ENCODE peak calls at places on chromosomes 3 and 15, in ten cellular contexts. One of them, this sample, is unnamed.

GRCh38 chr3:172069473-172069872 is 30.1 kb downstream of the FNDC3B start:
- DNase-seq in A549: no peak
- DNase-seq in brain microvascular endothelial cell: no peak
- DNase-seq in astrocyte of the cerebellum: no peak
- DNase-seq in breast epithelium: no peak
- DNase-seq in mucosa of descending colon: no peak
- DNase-seq in CD8-positive, alpha-beta T cell: no peak
- DNase-seq in vagina: no peak
- DNase-seq in ascending aorta: no peak
- DNase-seq in fibroblast of the aortic adventitia: no peak
- DNase-seq in this sample: no peak

GRCh38 chr3:15541371-15541770 is 19.9 kb upstream of the COLQ start:
- DNase-seq in A549: no peak
- DNase-seq in brain microvascular endothelial cell: no peak
- DNase-seq in astrocyte of the cerebellum: no peak
- DNase-seq in breast epithelium: no peak
- DNase-seq in mucosa of descending colon: no peak
- DNase-seq in CD8-positive, alpha-beta T cell: no peak
- DNase-seq in vagina: no peak
- DNase-seq in ascending aorta: no peak
- DNase-seq in fibroblast of the aortic adventitia: no peak
- DNase-seq in this sample: no peak

GRCh38 chr3:130341882-130342281 is 3.6 kb upstream of the COL6A5 start:
- DNase-seq in A549: no peak
- DNase-seq in brain microvascular endothelial cell: no peak
- DNase-seq in astrocyte of the cerebellum: no peak
- DNase-seq in breast epithelium: no peak
- DNase-seq in mucosa of descending colon: no peak
- DNase-seq in CD8-positive, alpha-beta T cell: no peak
- DNase-seq in vagina: no peak
- DNase-seq in ascending aorta: no peak
- DNase-seq in fibroblast of the aortic adventitia: no peak
- DNase-seq in this sample: no peak

GRCh38 chr3:126613481-126614187 is 41.3 kb downstream of the TXNRD3 start:
- DNase-seq in A549: no peak
- DNase-seq in brain microvascular endothelial cell: no peak
- DNase-seq in astrocyte of the cerebellum: no peak
- DNase-seq in breast epithelium: no peak
- DNase-seq in mucosa of descending colon: no peak
- DNase-seq in CD8-positive, alpha-beta T cell: no peak
- DNase-seq in vagina: no peak
- DNase-seq in ascending aorta: no peak
- DNase-seq in fibroblast of the aortic adventitia: peak; percentile 18
- DNase-seq in this sample: peak; percentile 32

GRCh38 chr3:108818404-108818803 is 4.2 kb upstream of the TRAT1 start:
- DNase-seq in A549: no peak
- DNase-seq in brain microvascular endothelial cell: no peak
- DNase-seq in astrocyte of the cerebellum: no peak
- DNase-seq in breast epithelium: no peak
- DNase-seq in mucosa of descending colon: peak; percentile 56
- DNase-seq in CD8-positive, alpha-beta T cell: peak; percentile 16
- DNase-seq in vagina: no peak
- DNase-seq in ascending aorta: no peak
- DNase-seq in fibroblast of the aortic adventitia: no peak
- DNase-seq in this sample: no peak

GRCh38 chr15:38768970-38769369 is 204.4 kb upstream of the RASGRP1 start:
- DNase-seq in A549: no peak
- DNase-seq in brain microvascular endothelial cell: peak; percentile 46
- DNase-seq in astrocyte of the cerebellum: no peak
- DNase-seq in breast epithelium: no peak
- DNase-seq in mucosa of descending colon: peak; percentile 20
- DNase-seq in CD8-positive, alpha-beta T cell: no peak
- DNase-seq in vagina: no peak
- DNase-seq in ascending aorta: no peak
- DNase-seq in fibroblast of the aortic adventitia: peak; percentile 68
- DNase-seq in this sample: peak; percentile 39

GRCh38 chr3:120147072-120147871 is 53.0 kb upstream of the GSK3B start:
- DNase-seq in A549: no peak
- DNase-seq in brain microvascular endothelial cell: no peak
- DNase-seq in astrocyte of the cerebellum: no peak
- DNase-seq in breast epithelium: no peak
- DNase-seq in mucosa of descending colon: peak; percentile 84
- DNase-seq in CD8-positive, alpha-beta T cell: peak; percentile 7
- DNase-seq in vagina: no peak
- DNase-seq in ascending aorta: no peak
- DNase-seq in fibroblast of the aortic adventitia: no peak
- DNase-seq in this sample: no peak

GRCh38 chr3:73625124-73625665 is 454 bp upstream of the PDZRN3 start:
- DNase-seq in A549: no peak
- DNase-seq in brain microvascular endothelial cell: peak; percentile 32
- DNase-seq in astrocyte of the cerebellum: peak; percentile 47
- DNase-seq in breast epithelium: no peak
- DNase-seq in mucosa of descending colon: peak; percentile 31
- DNase-seq in CD8-positive, alpha-beta T cell: no peak
- DNase-seq in vagina: no peak
- DNase-seq in ascending aorta: no peak
- DNase-seq in fibroblast of the aortic adventitia: peak; percentile 84
- DNase-seq in this sample: peak; percentile 73

DNA sequence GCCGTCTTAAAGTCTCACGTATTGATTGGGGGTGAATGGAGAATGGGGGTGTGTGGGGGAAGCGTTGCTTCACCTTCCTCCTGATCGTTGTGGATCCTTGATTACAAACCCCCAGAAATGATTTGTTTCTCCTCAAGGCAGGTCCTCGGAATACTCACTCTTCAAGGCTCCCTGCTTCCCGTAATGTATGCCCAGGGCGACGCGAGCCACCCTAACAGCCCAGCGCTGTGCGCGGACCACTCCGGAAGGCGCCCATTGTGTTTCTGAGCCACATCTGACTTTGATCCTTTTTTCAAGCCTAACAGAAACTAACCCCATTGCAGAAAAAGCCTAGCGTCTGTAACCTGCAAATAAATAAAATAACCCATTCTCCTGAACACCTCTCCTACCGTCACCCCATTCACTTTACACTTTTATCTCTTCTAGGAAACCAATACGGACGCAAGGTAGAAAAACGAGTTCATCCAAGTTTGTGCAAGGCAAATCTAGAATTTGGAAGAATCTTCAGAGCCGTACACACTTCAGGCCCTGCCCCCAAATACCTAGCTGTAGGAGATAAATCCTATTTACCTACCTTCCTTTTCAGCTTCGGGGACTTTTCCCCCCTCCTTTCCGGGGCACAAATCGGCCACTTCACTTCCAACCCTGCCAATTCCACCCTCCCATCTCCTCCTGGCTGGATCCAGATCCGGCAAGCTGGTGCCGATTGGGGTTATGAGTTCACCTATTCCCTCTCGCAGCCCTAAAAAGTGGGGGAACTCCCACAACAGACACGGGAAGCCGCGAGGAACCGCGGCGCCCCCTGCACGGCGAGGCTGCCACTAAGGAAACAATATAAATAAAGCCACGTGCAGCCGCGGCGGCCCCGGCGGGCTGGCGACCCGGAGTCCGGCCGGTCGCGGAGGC is 1.1 kb downstream of the PRTG start:
- DNase-seq in A549: peak; percentile 48
- DNase-seq in brain microvascular endothelial cell: peak; percentile 2
- DNase-seq in astrocyte of the cerebellum: no peak
- DNase-seq in breast epithelium: no peak
- DNase-seq in mucosa of descending colon: peak; percentile 18
- DNase-seq in CD8-positive, alpha-beta T cell: no peak
- DNase-seq in vagina: no peak
- DNase-seq in ascending aorta: no peak
- DNase-seq in fibroblast of the aortic adventitia: no peak
- DNase-seq in this sample: no peak
- TF ChIP-seq CTCF in A549: no peak
- TF ChIP-seq CTCF in brain microvascular endothelial cell: peak; percentile 26
- TF ChIP-seq CTCF in astrocyte of the cerebellum: peak; percentile 6
- TF ChIP-seq CTCF in breast epithelium: no peak
- TF ChIP-seq CTCF in mucosa of descending colon: no peak
- TF ChIP-seq CTCF in CD8-positive, alpha-beta T cell: no peak
- TF ChIP-seq CTCF in vagina: no peak
- TF ChIP-seq CTCF in ascending aorta: no peak
- TF ChIP-seq CTCF in fibroblast of the aortic adventitia: peak; percentile 22
- TF ChIP-seq CTCF in this sample: peak; percentile 3

DNA sequence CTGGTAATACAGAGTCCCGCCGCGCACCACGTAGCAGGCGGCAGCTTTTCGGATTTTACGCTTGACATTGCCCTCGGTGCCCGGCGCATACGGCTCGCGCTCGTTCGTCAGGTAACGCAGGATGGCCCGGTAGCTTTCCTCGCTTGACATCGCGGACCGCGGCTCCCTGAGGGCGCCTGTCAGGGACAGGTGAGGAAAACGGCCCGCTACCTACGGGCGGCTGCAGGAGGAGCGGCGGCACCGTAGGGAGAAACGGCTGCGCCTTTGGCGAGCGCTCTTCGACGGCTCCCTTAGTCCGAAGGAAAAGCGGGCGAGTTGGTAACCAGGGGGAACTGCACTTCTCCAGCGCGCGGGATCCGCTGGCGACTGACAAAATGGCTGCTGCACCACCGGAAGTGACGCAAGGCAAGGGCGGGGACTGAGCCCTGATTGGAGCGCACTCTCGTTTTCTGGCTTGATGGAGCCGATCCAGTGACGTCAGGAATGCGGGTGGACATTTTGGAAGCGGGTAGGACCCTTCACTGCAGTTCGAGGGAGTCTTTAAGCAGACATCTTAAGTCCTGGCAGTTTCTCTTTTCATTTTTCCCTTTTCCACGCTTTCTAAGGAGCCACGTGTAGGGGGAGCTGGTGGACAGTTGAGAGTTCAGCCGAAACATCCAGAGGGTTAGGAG is at the start of gene ZBTB11:
- DNase-seq in A549: peak; percentile 97
- DNase-seq in brain microvascular endothelial cell: peak; percentile 100
- DNase-seq in astrocyte of the cerebellum: peak; percentile 100
- DNase-seq in breast epithelium: peak; percentile 100
- DNase-seq in mucosa of descending colon: peak; percentile 100
- DNase-seq in CD8-positive, alpha-beta T cell: peak; percentile 99
- DNase-seq in vagina: peak; percentile 99
- DNase-seq in ascending aorta: peak; percentile 97
- DNase-seq in fibroblast of the aortic adventitia: peak; percentile 100
- DNase-seq in this sample: peak; percentile 100
- TF ChIP-seq CTCF in A549: peak; percentile 37
- TF ChIP-seq CTCF in brain microvascular endothelial cell: peak; percentile 73
- TF ChIP-seq CTCF in astrocyte of the cerebellum: peak; percentile 79
- TF ChIP-seq CTCF in breast epithelium: no peak
- TF ChIP-seq CTCF in mucosa of descending colon: peak; percentile 34
- TF ChIP-seq CTCF in CD8-positive, alpha-beta T cell: no peak
- TF ChIP-seq CTCF in vagina: no peak
- TF ChIP-seq CTCF in ascending aorta: peak; percentile 45
- TF ChIP-seq CTCF in fibroblast of the aortic adventitia: peak; percentile 62
- TF ChIP-seq CTCF in this sample: peak; percentile 68

GRCh38 chr3:46907960-46908293 is 30.4 kb downstream of the PTH1R start:
- DNase-seq in A549: no peak
- DNase-seq in brain microvascular endothelial cell: no peak
- DNase-seq in astrocyte of the cerebellum: no peak
- DNase-seq in breast epithelium: no peak
- DNase-seq in mucosa of descending colon: no peak
- DNase-seq in CD8-positive, alpha-beta T cell: no peak
- DNase-seq in vagina: no peak
- DNase-seq in ascending aorta: no peak
- DNase-seq in fibroblast of the aortic adventitia: no peak
- DNase-seq in this sample: no peak

GRCh38 chr3:46907271-46907670 is 29.8 kb downstream of the PTH1R start:
- DNase-seq in A549: no peak
- DNase-seq in brain microvascular endothelial cell: no peak
- DNase-seq in astrocyte of the cerebellum: no peak
- DNase-seq in breast epithelium: no peak
- DNase-seq in mucosa of descending colon: no peak
- DNase-seq in CD8-positive, alpha-beta T cell: no peak
- DNase-seq in vagina: no peak
- DNase-seq in ascending aorta: no peak
- DNase-seq in fibroblast of the aortic adventitia: no peak
- DNase-seq in this sample: no peak

GRCh38 chr3:46909535-46910161 is 32.1 kb downstream of the PTH1R start:
- DNase-seq in A549: peak; percentile 88
- DNase-seq in brain microvascular endothelial cell: peak; percentile 88
- DNase-seq in astrocyte of the cerebellum: peak; percentile 68
- DNase-seq in breast epithelium: peak; percentile 81
- DNase-seq in mucosa of descending colon: peak; percentile 82
- DNase-seq in CD8-positive, alpha-beta T cell: peak; percentile 66
- DNase-seq in vagina: no peak
- DNase-seq in ascending aorta: peak; percentile 56
- DNase-seq in fibroblast of the aortic adventitia: peak; percentile 78
- DNase-seq in this sample: peak; percentile 77

GRCh38 chr3:46908986-46909534 is 31.5 kb downstream of the PTH1R start:
- DNase-seq in A549: no peak
- DNase-seq in brain microvascular endothelial cell: no peak
- DNase-seq in astrocyte of the cerebellum: no peak
- DNase-seq in breast epithelium: no peak
- DNase-seq in mucosa of descending colon: no peak
- DNase-seq in CD8-positive, alpha-beta T cell: no peak
- DNase-seq in vagina: no peak
- DNase-seq in ascending aorta: no peak
- DNase-seq in fibroblast of the aortic adventitia: no peak
- DNase-seq in this sample: no peak

GRCh38 chr3:46908294-46908985 is 30.9 kb downstream of the PTH1R start:
- DNase-seq in A549: no peak
- DNase-seq in brain microvascular endothelial cell: peak; percentile 78
- DNase-seq in astrocyte of the cerebellum: peak; percentile 54
- DNase-seq in breast epithelium: no peak
- DNase-seq in mucosa of descending colon: peak; percentile 42
- DNase-seq in CD8-positive, alpha-beta T cell: no peak
- DNase-seq in vagina: no peak
- DNase-seq in ascending aorta: no peak
- DNase-seq in fibroblast of the aortic adventitia: peak; percentile 91
- DNase-seq in this sample: peak; percentile 33
- TF ChIP-seq CTCF in A549: no peak
- TF ChIP-seq CTCF in brain microvascular endothelial cell: peak; percentile 50
- TF ChIP-seq CTCF in astrocyte of the cerebellum: peak; percentile 31
- TF ChIP-seq CTCF in breast epithelium: peak; percentile 20
- TF ChIP-seq CTCF in mucosa of descending colon: no peak
- TF ChIP-seq CTCF in CD8-positive, alpha-beta T cell: no peak
- TF ChIP-seq CTCF in vagina: no peak
- TF ChIP-seq CTCF in ascending aorta: peak; percentile 29
- TF ChIP-seq CTCF in fibroblast of the aortic adventitia: peak; percentile 28
- TF ChIP-seq CTCF in this sample: peak; percentile 63

DNA sequence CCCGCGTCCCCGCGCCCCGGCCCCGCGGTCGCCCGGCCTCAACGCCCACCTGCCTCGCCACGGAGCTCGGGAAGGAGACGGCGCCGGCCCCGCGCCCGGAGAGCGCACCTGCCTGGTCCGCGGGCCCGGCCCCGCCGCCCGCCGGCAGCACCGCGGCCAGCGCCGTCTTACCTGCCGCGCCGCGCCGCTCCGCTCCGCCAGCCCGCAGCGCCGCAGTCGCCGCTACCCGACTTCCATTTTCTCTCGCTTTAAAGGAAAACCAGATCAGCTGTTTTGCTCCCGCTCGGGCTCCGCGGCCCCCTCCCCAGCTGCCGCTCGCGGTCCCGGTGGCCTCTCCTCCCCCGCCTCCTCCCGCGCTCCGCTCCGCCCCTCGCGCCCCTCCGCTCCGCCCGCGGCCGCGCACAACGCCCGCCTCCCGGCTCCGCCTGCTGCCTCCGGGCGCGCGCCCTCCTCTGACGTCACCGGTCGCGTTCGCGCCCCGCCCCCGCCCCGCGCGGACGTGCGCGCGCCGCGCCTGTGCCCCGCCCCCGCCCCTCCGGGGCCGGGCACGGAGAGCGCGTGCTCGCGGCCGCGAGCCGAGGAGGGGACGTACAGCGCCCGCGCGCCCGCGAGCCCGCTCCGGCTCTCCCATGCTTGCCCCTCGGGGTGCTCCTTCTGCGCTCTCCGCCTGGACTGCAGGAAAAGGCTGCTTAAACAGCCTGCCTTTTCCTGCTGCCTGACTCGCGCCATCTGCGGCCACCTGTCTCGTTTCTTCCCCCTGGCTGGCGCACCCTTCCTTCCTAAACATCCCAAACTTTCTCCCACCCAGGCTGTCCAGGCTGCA is 159.8 kb upstream of the CHRNA7 start:
- DNase-seq in A549: peak; percentile 74
- DNase-seq in brain microvascular endothelial cell: peak; percentile 41
- DNase-seq in astrocyte of the cerebellum: peak; percentile 37
- DNase-seq in breast epithelium: peak; percentile 63
- DNase-seq in mucosa of descending colon: peak; percentile 87
- DNase-seq in CD8-positive, alpha-beta T cell: peak; percentile 66
- DNase-seq in vagina: no peak
- DNase-seq in ascending aorta: peak; percentile 35
- DNase-seq in fibroblast of the aortic adventitia: peak; percentile 56
- DNase-seq in this sample: peak; percentile 25
- TF ChIP-seq CTCF in A549: no peak
- TF ChIP-seq CTCF in brain microvascular endothelial cell: no peak
- TF ChIP-seq CTCF in astrocyte of the cerebellum: no peak
- TF ChIP-seq CTCF in breast epithelium: no peak
- TF ChIP-seq CTCF in mucosa of descending colon: no peak
- TF ChIP-seq CTCF in CD8-positive, alpha-beta T cell: no peak
- TF ChIP-seq CTCF in vagina: no peak
- TF ChIP-seq CTCF in ascending aorta: no peak
- TF ChIP-seq CTCF in fibroblast of the aortic adventitia: peak; percentile 7
- TF ChIP-seq CTCF in this sample: no peak

This sample was measured in HFFc6.